ENCODE peak calls at places on chromosome 10, in ten cellular contexts. S is RWPE1, K is T-helper 9 cell, T is GM23338, G is T-helper 1 cell, E is WTC11, Q is AG04450, C is SW 1271, V is A172, J is Right ventricle myocardium inferior. U is an unnamed sample.

GRCh38 chr10:103798511-103798910 is 56.9 kb downstream of the SH3PXD2A start:
- DNase-seq in S (no peak), K (no peak), T (no peak), G (no peak), E (no peak), Q (no peak), C (no peak), V (no peak), J (no peak), U (no peak)

GRCh38 chr10:14860782-14861181 is 17.9 kb upstream of the SUV39H2 start:
- DNase-seq in S (no peak), K (no peak), T (no peak), G (no peak), E (no peak), Q (no peak), C (no peak), V (no peak), J (no peak), U (no peak)

GRCh38 chr10:5416981-5417380 is 4.6 kb downstream of the NET1 start:
- DNase-seq in S (no peak), K (no peak), T (peak; percentile 75), G (no peak), E (peak; percentile 50), Q (no peak), C (no peak), V (no peak), J (no peak), U (peak; percentile 39)

GRCh38 chr10:114719311-114719710 is 61.2 kb upstream of the ABLIM1 start:
- DNase-seq in S (no peak), K (no peak), T (no peak), G (no peak), E (no peak), Q (no peak), C (no peak), V (no peak), J (no peak), U (no peak)

GRCh38 chr10:56351909-56352630 is 9.0 kb downstream of the ZWINT start:
- DNase-seq in S (no peak), K (no peak), T (peak; percentile 28), G (no peak), E (no peak), Q (no peak), C (no peak), V (no peak), J (no peak), U (no peak)

GRCh38 chr10:5041471-5042023 is 37.9 kb upstream of the AKR1C2 start:
- DNase-seq in S (no peak), K (no peak), T (no peak), G (no peak), E (no peak), Q (no peak), C (no peak), V (no peak), J (no peak), U (no peak)

GRCh38 chr10:117360016-117360415 is 15.2 kb downstream of the PDZD8 start:
- DNase-seq in S (peak; percentile 60), K (no peak), T (no peak), G (no peak), E (no peak), Q (no peak), C (peak; percentile 16), V (peak; percentile 60), J (no peak), U (no peak)

GRCh38 chr10:104548090-104548489 is 93.0 kb upstream of the SORCS3 start:
- DNase-seq in S (no peak), K (no peak), T (peak; percentile 65), G (no peak), E (peak; percentile 50), Q (no peak), C (no peak), V (peak; percentile 26), J (no peak), U (peak; percentile 81)

GRCh38 chr10:132169766-132170560 is 16.8 kb upstream of the DPYSL4 start:
- DNase-seq in S (no peak), K (no peak), T (peak; percentile 24), G (no peak), E (peak; percentile 24), Q (no peak), C (no peak), V (no peak), J (no peak), U (no peak)

GRCh38 chr10:100148353-100149211 is 37.2 kb downstream of the ERLIN1 start:
- DNase-seq in S (peak; percentile 95), K (no peak), T (no peak), G (no peak), E (no peak), Q (no peak), C (no peak), V (peak; percentile 34), J (no peak), U (no peak)

GRCh38 chr10:97327348-97328294 is 6.9 kb downstream of the FRAT2 start:
- DNase-seq in S (no peak), K (no peak), T (no peak), G (no peak), E (no peak), Q (no peak), C (no peak), V (no peak), J (no peak), U (peak; percentile 51)

U was measured in endodermal cell.